ENCODE peak calls at places on chromosomes 4 and X, in five cellular contexts. K, F, I, Z and A are unnamed samples.

GRCh38 chrX:153857348-153857903 is 27.1 kb upstream of the PDZD4 start:
- DNase-seq in Z (no peak), I (no peak), K (no peak), F (no peak), A (no peak)

GRCh38 chrX:154321624-154322023 is 26.0 kb downstream of the TKTL1 start:
- DNase-seq in K (no peak), Z (peak; percentile 11), F (no peak), I (no peak), A (no peak)

GRCh38 chr4:40254961-40255721 is 58.3 kb downstream of the RHOH start:
- DNase-seq in I (peak; percentile 25), K (peak; percentile 48), F (peak; percentile 46), Z (peak; percentile 36), A (peak; percentile 71)

GRCh38 chrX:113522814-113523213 is 682.2 kb upstream of the AMOT start:
- DNase-seq in F (peak; percentile 30), I (no peak), Z (peak; percentile 22), K (no peak), A (no peak)

GRCh38 chr4:114383721-114384120 is 214.9 kb upstream of the UGT8 start:
- DNase-seq in F (peak; percentile 70), K (peak; percentile 96), I (peak; percentile 31), Z (peak; percentile 82), A (peak; percentile 51)

GRCh38 chrX:17559728-17560379 is 177.4 kb upstream of the SCML1 start:
- DNase-seq in F (peak; percentile 73), K (peak; percentile 92), I (peak; percentile 56), Z (peak; percentile 91), A (peak; percentile 60)

GRCh38 chr4:41644288-41644914 is 104.1 kb downstream of the PHOX2B start:
- DNase-seq in I (peak; percentile 7), Z (peak; percentile 25), K (peak; percentile 16), F (peak; percentile 58), A (peak; percentile 44)

GRCh38 chr4:109592367-109592766 is 32.3 kb downstream of the MCUB start:
- DNase-seq in Z (no peak), K (no peak), F (no peak), I (no peak), A (no peak)

GRCh38 chr4:54493862-54494261 is 163.9 kb upstream of the KIT start:
- DNase-seq in Z (no peak), I (no peak), F (no peak), K (peak; percentile 6), A (no peak)

GRCh38 chr4:139603576-139604387 is 47.8 kb upstream of the SETD7 start:
- DNase-seq in I (peak; percentile 46), F (peak; percentile 74), K (peak; percentile 59), Z (peak; percentile 73), A (peak; percentile 70)

GRCh38 chr4:119299221-119300071 is 22.5 kb downstream of the FABP2 start:
- DNase-seq in I (no peak), K (peak; percentile 28), Z (peak; percentile 27), F (peak; percentile 28), A (peak; percentile 30)

GRCh38 chr4:99205104-99205979 is 13.7 kb downstream of the ADH6 start:
- DNase-seq in K (peak; percentile 34), I (peak; percentile 17), F (peak; percentile 82), Z (peak; percentile 90), A (peak; percentile 58)

GRCh38 chrX:75603833-75604232 is 81.0 kb upstream of the ZDHHC15 start:
- DNase-seq in F (peak; percentile 24), K (peak; percentile 28), Z (peak; percentile 40), I (no peak), A (peak; percentile 19)

GRCh38 chr4:78776729-78777555 is 792 bp downstream of the BMP2K start:
- DNase-seq in F (peak; percentile 48), K (peak; percentile 71), I (no peak), Z (peak; percentile 60), A (peak; percentile 60)

GRCh38 chr4:81214518-81215218 is 354 bp downstream of the PRKG2 start:
- DNase-seq in Z (peak; percentile 37), I (no peak), K (peak; percentile 25), F (peak; percentile 50), A (no peak)

GRCh38 chr4:1082215-1083182 is 30.9 kb downstream of the RNF212 start:
- DNase-seq in F (peak; percentile 86), I (no peak), Z (peak; percentile 79), K (peak; percentile 70), A (peak; percentile 74)

GRCh38 chrX:17519349-17519748 is 144.3 kb downstream of the NHS start:
- DNase-seq in Z (peak; percentile 80), F (peak; percentile 54), I (no peak), K (peak; percentile 7), A (peak; percentile 58)

GRCh38 chr4:56374956-56375355 is 12.3 kb downstream of the AASDH start:
- DNase-seq in I (no peak), Z (no peak), K (no peak), F (no peak), A (no peak)

GRCh38 chr4:77818077-77818666 is 996 bp downstream of the CNOT6L start:
- DNase-seq in K (peak; percentile 83), I (peak; percentile 70), F (peak; percentile 87), Z (peak; percentile 80), A (peak; percentile 81)

GRCh38 chr4:107094332-107094731 is 58.2 kb upstream of the DKK2 start:
- DNase-seq in I (peak; percentile 20), F (peak; percentile 23), K (peak; percentile 20), Z (peak; percentile 61), A (peak; percentile 34)

GRCh38 chr4:94721310-94721709 is 36.4 kb upstream of the BMPR1B start:
- DNase-seq in K (no peak), F (no peak), I (no peak), Z (no peak), A (no peak)

GRCh38 chr4:55358668-55359067 is 12.6 kb downstream of the SRD5A3 start:
- DNase-seq in I (no peak), K (peak; percentile 78), Z (peak; percentile 83), F (peak; percentile 72), A (peak; percentile 93)

DNA sequence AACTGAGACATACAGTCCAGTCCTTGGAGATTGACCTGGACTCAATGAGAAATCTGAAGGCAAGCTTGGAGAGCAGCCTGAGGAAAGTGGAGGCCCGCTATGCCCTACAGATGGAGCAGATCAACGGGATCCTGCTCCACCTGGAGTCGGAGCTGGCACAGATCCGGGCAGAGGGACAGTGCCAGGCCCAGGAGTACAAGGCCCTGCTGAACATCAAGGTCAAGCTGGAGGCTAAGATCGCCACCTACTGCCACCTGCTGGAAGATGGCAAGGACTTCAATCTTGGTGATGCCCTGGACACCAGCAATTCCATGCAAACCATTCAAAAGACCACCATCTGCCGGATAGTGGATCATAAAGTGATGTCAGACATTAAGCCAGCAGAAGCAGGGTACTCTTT is 20.4 kb upstream of the FRMPD3 start:
- DNase-seq in K (peak; percentile 3), Z (peak; percentile 28), F (peak; percentile 30), I (no peak), A (peak; percentile 19)
- TF ChIP-seq CTCF in K (no peak), Z (peak; percentile 25), F (peak; percentile 45), I (peak; percentile 17), A (peak; percentile 42)

GRCh38 chrX:77440310-77440709 is 6.9 kb upstream of the FGF16 start:
- DNase-seq in K (no peak), Z (no peak), F (no peak), I (no peak), A (no peak)

GRCh38 chrX:77441479-77441878 is 5.7 kb upstream of the FGF16 start:
- DNase-seq in K (no peak), F (no peak), I (no peak), Z (no peak), A (no peak)

GRCh38 chrX:77444075-77444474 is 3.1 kb upstream of the FGF16 start:
- DNase-seq in K (no peak), F (no peak), I (no peak), Z (no peak), A (no peak)

GRCh38 chrX:77446029-77446585 is 1.1 kb upstream of the FGF16 start:
- DNase-seq in Z (no peak), I (no peak), K (no peak), F (no peak), A (peak; percentile 3)

DNA sequence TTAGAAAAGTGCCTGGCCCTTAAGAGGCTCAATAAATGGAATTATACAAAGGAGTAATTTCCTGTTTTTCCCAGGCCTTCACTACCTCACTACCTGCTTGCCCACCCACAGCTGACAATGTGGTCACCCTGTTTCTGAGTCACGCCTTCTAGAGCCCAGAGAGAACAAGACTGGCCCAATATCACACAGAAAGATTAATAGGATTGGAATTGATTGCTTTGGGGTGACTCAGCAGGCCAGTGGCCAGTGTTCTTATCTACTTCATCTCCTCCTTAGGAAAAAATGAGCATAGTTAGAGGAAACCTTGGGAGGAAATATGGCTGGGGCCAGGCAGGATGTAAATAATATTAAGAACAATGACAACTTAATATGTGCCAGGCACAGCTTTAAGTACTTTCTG is 4.5 kb upstream of the FGF16 start:
- DNase-seq in Z (peak; percentile 90), F (peak; percentile 46), K (peak; percentile 81), I (peak; percentile 29), A (peak; percentile 69)
- H3K4me3 ChIP-seq in Z (no peak overlapping the region), F (no peak overlapping the region), K (no peak overlapping the region), I (no peak overlapping the region), A (no peak overlapping the region)

DNA sequence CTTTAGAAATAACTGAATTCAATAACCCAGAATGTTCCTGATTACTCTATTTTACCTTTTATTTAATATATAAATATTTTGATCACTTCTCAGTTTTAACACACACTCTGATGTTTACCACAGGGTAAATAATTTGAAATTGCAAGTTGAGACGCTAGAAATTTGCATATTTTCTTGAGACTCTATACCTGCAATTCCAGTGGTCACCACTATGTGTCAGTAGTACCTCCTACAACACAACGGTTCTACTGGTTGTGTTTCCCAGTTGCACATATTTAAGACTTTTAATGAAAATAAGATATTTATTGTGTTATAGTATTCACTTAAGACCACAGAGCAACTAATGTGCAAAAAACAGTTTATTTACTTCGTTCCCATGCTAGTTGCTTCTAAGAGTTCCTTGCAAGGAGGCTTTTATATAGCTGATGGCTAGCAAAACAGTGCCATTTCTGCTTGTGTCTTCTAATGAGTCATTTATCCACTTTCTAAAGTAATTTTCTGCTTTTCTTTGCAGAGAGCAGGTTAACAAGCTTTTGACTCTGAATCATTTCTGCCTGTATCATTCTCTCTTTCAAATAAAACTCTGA is 98.9 kb upstream of the PDLIM3 start:
- DNase-seq in I (peak; percentile 21), K (peak; percentile 7), F (no peak), Z (no peak), A (no peak)
- TF ChIP-seq CTCF in I (peak; percentile 55), K (peak; percentile 33), F (peak; percentile 48), Z (peak; percentile 43), A (peak; percentile 47)

GRCh38 chrX:9561199-9561598 is 96.3 kb downstream of the TBL1X start:
- DNase-seq in I (no peak), F (no peak), Z (no peak), K (no peak), A (no peak)

GRCh38 chrX:9569875-9570274 is 105.0 kb downstream of the TBL1X start:
- DNase-seq in Z (peak; percentile 50), F (peak; percentile 51), I (no peak), K (no peak), A (no peak)

GRCh38 chrX:9562851-9563250 is 98.0 kb downstream of the TBL1X start:
- DNase-seq in K (peak; percentile 89), I (peak; percentile 26), F (peak; percentile 88), Z (peak; percentile 74), A (peak; percentile 79)

GRCh38 chrX:9560219-9560618 is 95.4 kb downstream of the TBL1X start:
- DNase-seq in Z (no peak), F (no peak), K (no peak), I (no peak), A (no peak)

DNA sequence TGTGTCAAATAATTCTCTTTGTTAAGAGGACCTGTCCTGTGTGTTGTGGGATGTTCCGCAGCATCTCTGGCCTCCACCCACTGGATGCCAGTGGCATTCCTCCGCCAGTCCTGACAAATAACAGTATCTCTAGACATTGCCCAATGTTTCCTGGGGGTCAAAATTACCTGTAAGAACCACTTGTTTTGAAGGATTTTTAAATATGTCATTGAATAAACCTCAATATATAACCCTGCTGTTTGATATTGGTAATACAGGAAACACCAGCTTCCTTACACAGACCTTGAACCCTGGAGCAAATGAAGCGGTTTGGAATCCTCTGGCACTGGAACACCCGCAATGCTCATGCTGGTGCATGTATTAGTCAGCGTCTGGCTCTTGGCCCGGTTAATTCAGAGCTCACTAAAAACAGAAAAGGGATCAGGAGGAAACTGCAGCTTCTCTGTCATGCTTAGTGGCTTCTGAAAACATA is 101.3 kb downstream of the TBL1X start:
- DNase-seq in I (peak; percentile 58), F (peak; percentile 82), Z (peak; percentile 86), K (peak; percentile 91), A (peak; percentile 81)
- H3K4me3 ChIP-seq in I (no peak overlapping the region), F (no peak overlapping the region), Z (no peak overlapping the region), K (no peak overlapping the region), A (no peak overlapping the region)